ENCODE peak calls at places on chromosomes 7 and 10, in six cellular contexts. P, F, A, V, S and R are unnamed samples.

GRCh38 chr10:17428616-17429097 is 25.7 kb downstream of the ST8SIA6 start:
- DNase-seq in P (no peak), F (no peak), A (no peak), V (no peak), S (no peak), R (no peak)

GRCh38 chr7:129367700-129368388 is 66.4 kb upstream of the STRIP2 start:
- DNase-seq in P (peak), F (peak), A (peak), V (peak), S (peak), R (peak)

GRCh38 chr10:10819206-10819856 is 198.3 kb upstream of the CELF2 start:
- DNase-seq in P (no peak), F (no peak), A (no peak), V (no peak), S (no peak), R (no peak)

GRCh38 chr10:102451105-102451969 is at the start of gene C10orf95:
- DNase-seq in P (no peak), F (no peak), A (no peak), V (no peak), S (peak), R (no peak)

GRCh38 chr7:48084727-48085432 is 4.2 kb upstream of the UPP1 start:
- DNase-seq in P (no peak), F (no peak), A (no peak), V (peak), S (peak), R (no peak)

GRCh38 chr7:832292-832967 is at the start of gene SUN1:
- DNase-seq in P (no peak), F (no peak), A (no peak), V (peak), S (peak), R (no peak)

GRCh38 chr7:67618569-67619543 is 622.2 kb downstream of the TYW1 start:
- DNase-seq in P (no peak), F (no peak), A (no peak), V (no peak), S (no peak), R (no peak)

GRCh38 chr10:132058111-132058745 is 7.5 kb upstream of the JAKMIP3 start:
- DNase-seq in P (no peak), F (no peak), A (no peak), V (no peak), S (no peak), R (no peak)